ENCODE peak calls at places on chromosomes 4 and X, in nine cellular contexts. One of them, this sample, is unnamed.

GRCh38 chr4:38733663-38734062 is 49.1 kb downstream of the TLR10 start:
- DNase-seq in GM13977: no peak
- DNase-seq in fibroblast of the aortic adventitia: no peak
- DNase-seq in spleen: no peak
- DNase-seq in astrocyte of the spinal cord: no peak
- DNase-seq in progenitor cell of endocrine pancreas: no peak
- DNase-seq in neural progenitor cell: no peak
- DNase-seq in RWPE1: no peak
- DNase-seq in A549: no peak
- DNase-seq in this sample: no peak

GRCh38 chr4:114976901-114977300 is 136.5 kb downstream of the NDST4 start:
- DNase-seq in GM13977: no peak
- DNase-seq in fibroblast of the aortic adventitia: no peak
- DNase-seq in spleen: no peak
- DNase-seq in astrocyte of the spinal cord: no peak
- DNase-seq in progenitor cell of endocrine pancreas: no peak
- DNase-seq in neural progenitor cell: no peak
- DNase-seq in RWPE1: no peak
- DNase-seq in A549: no peak
- DNase-seq in this sample: no peak

GRCh38 chrX:119236599-119237525 is 777 bp downstream of the PGRMC1 start:
- DNase-seq in GM13977: no peak
- DNase-seq in fibroblast of the aortic adventitia: peak
- DNase-seq in spleen: peak
- DNase-seq in astrocyte of the spinal cord: peak
- DNase-seq in progenitor cell of endocrine pancreas: peak
- DNase-seq in neural progenitor cell: peak
- DNase-seq in RWPE1: peak
- DNase-seq in A549: peak
- DNase-seq in this sample: no peak

GRCh38 chrX:39955621-39956020 is 142.1 kb downstream of the BCOR start:
- DNase-seq in GM13977: peak
- DNase-seq in fibroblast of the aortic adventitia: no peak
- DNase-seq in spleen: no peak
- DNase-seq in astrocyte of the spinal cord: no peak
- DNase-seq in progenitor cell of endocrine pancreas: no peak
- DNase-seq in neural progenitor cell: peak
- DNase-seq in RWPE1: no peak
- DNase-seq in A549: no peak
- DNase-seq in this sample: no peak

GRCh38 chrX:154096140-154097002 is 1.1 kb downstream of the MECP2 start:
- DNase-seq in GM13977: peak
- DNase-seq in fibroblast of the aortic adventitia: peak
- DNase-seq in spleen: no peak
- DNase-seq in astrocyte of the spinal cord: peak
- DNase-seq in progenitor cell of endocrine pancreas: no peak
- DNase-seq in neural progenitor cell: peak
- DNase-seq in RWPE1: no peak
- DNase-seq in A549: peak
- DNase-seq in this sample: no peak

GRCh38 chr4:1834047-1834769 is 21.7 kb downstream of the LETM1 start:
- DNase-seq in GM13977: peak
- DNase-seq in fibroblast of the aortic adventitia: no peak
- DNase-seq in spleen: no peak
- DNase-seq in astrocyte of the spinal cord: no peak
- DNase-seq in progenitor cell of endocrine pancreas: no peak
- DNase-seq in neural progenitor cell: no peak
- DNase-seq in RWPE1: no peak
- DNase-seq in A549: no peak
- DNase-seq in this sample: no peak

GRCh38 chr4:70651864-70652506 is 14.3 kb downstream of the JCHAIN start:
- DNase-seq in GM13977: peak
- DNase-seq in fibroblast of the aortic adventitia: peak
- DNase-seq in spleen: no peak
- DNase-seq in astrocyte of the spinal cord: peak
- DNase-seq in progenitor cell of endocrine pancreas: no peak
- DNase-seq in neural progenitor cell: peak
- DNase-seq in RWPE1: peak
- DNase-seq in A549: peak
- DNase-seq in this sample: no peak

GRCh38 chr4:16641971-16642370 is 256.5 kb downstream of the LDB2 start:
- DNase-seq in GM13977: no peak
- DNase-seq in fibroblast of the aortic adventitia: peak
- DNase-seq in spleen: no peak
- DNase-seq in astrocyte of the spinal cord: no peak
- DNase-seq in progenitor cell of endocrine pancreas: no peak
- DNase-seq in neural progenitor cell: no peak
- DNase-seq in RWPE1: no peak
- DNase-seq in A549: no peak
- DNase-seq in this sample: no peak

GRCh38 chr4:175470141-175470540 is 341.9 kb downstream of the GPM6A start:
- DNase-seq in GM13977: no peak
- DNase-seq in fibroblast of the aortic adventitia: peak
- DNase-seq in spleen: no peak
- DNase-seq in astrocyte of the spinal cord: peak
- DNase-seq in progenitor cell of endocrine pancreas: no peak
- DNase-seq in neural progenitor cell: no peak
- DNase-seq in RWPE1: no peak
- DNase-seq in A549: no peak
- DNase-seq in this sample: no peak

GRCh38 chr4:186536285-186536684 is 19.1 kb downstream of the MTNR1A start:
- DNase-seq in GM13977: no peak
- DNase-seq in fibroblast of the aortic adventitia: no peak
- DNase-seq in spleen: no peak
- DNase-seq in astrocyte of the spinal cord: no peak
- DNase-seq in progenitor cell of endocrine pancreas: no peak
- DNase-seq in neural progenitor cell: peak
- DNase-seq in RWPE1: no peak
- DNase-seq in A549: peak
- DNase-seq in this sample: no peak

GRCh38 chr4:152696764-152697250 is 17.0 kb upstream of the TMEM154 start:
- DNase-seq in GM13977: peak
- DNase-seq in fibroblast of the aortic adventitia: peak
- DNase-seq in spleen: no peak
- DNase-seq in astrocyte of the spinal cord: peak
- DNase-seq in progenitor cell of endocrine pancreas: no peak
- DNase-seq in neural progenitor cell: no peak
- DNase-seq in RWPE1: peak
- DNase-seq in A549: no peak
- DNase-seq in this sample: no peak

GRCh38 chr4:11261066-11261850 is 167.4 kb downstream of the HS3ST1 start:
- DNase-seq in GM13977: no peak
- DNase-seq in fibroblast of the aortic adventitia: no peak
- DNase-seq in spleen: no peak
- DNase-seq in astrocyte of the spinal cord: no peak
- DNase-seq in progenitor cell of endocrine pancreas: no peak
- DNase-seq in neural progenitor cell: no peak
- DNase-seq in RWPE1: no peak
- DNase-seq in A549: no peak
- DNase-seq in this sample: no peak

GRCh38 chrX:9340619-9341304 is 124.1 kb upstream of the TBL1X start:
- DNase-seq in GM13977: peak
- DNase-seq in fibroblast of the aortic adventitia: peak
- DNase-seq in spleen: peak
- DNase-seq in astrocyte of the spinal cord: no peak
- DNase-seq in progenitor cell of endocrine pancreas: no peak
- DNase-seq in neural progenitor cell: peak
- DNase-seq in RWPE1: no peak
- DNase-seq in A549: no peak
- DNase-seq in this sample: no peak

GRCh38 chrX:38636949-38637819 is 75.8 kb downstream of the TSPAN7 start:
- DNase-seq in GM13977: no peak
- DNase-seq in fibroblast of the aortic adventitia: no peak
- DNase-seq in spleen: no peak
- DNase-seq in astrocyte of the spinal cord: peak
- DNase-seq in progenitor cell of endocrine pancreas: no peak
- DNase-seq in neural progenitor cell: no peak
- DNase-seq in RWPE1: no peak
- DNase-seq in A549: no peak
- DNase-seq in this sample: no peak

GRCh38 chr4:7842384-7843279 is 97.0 kb downstream of the AFAP1 start:
- DNase-seq in GM13977: no peak
- DNase-seq in fibroblast of the aortic adventitia: peak
- DNase-seq in spleen: no peak
- DNase-seq in astrocyte of the spinal cord: peak
- DNase-seq in progenitor cell of endocrine pancreas: no peak
- DNase-seq in neural progenitor cell: no peak
- DNase-seq in RWPE1: peak
- DNase-seq in A549: peak
- DNase-seq in this sample: no peak

GRCh38 chrX:51742586-51742985 is 656 bp upstream of the GSPT2 start:
- DNase-seq in GM13977: no peak
- DNase-seq in fibroblast of the aortic adventitia: no peak
- DNase-seq in spleen: no peak
- DNase-seq in astrocyte of the spinal cord: no peak
- DNase-seq in progenitor cell of endocrine pancreas: no peak
- DNase-seq in neural progenitor cell: peak
- DNase-seq in RWPE1: no peak
- DNase-seq in A549: no peak
- DNase-seq in this sample: no peak

GRCh38 chrX:129836827-129837226 is 6.9 kb downstream of the ZDHHC9 start:
- DNase-seq in GM13977: no peak
- DNase-seq in fibroblast of the aortic adventitia: peak
- DNase-seq in spleen: no peak
- DNase-seq in astrocyte of the spinal cord: no peak
- DNase-seq in progenitor cell of endocrine pancreas: no peak
- DNase-seq in neural progenitor cell: no peak
- DNase-seq in RWPE1: no peak
- DNase-seq in A549: no peak
- DNase-seq in this sample: no peak

GRCh38 chrX:129843209-129843458 is 552 bp downstream of the ZDHHC9 start:
- DNase-seq in GM13977: no peak
- DNase-seq in fibroblast of the aortic adventitia: no peak
- DNase-seq in spleen: no peak
- DNase-seq in astrocyte of the spinal cord: no peak
- DNase-seq in progenitor cell of endocrine pancreas: no peak
- DNase-seq in neural progenitor cell: peak
- DNase-seq in RWPE1: no peak
- DNase-seq in A549: no peak
- DNase-seq in this sample: no peak

GRCh38 chrX:129843459-129844306 is at the start of gene ZDHHC9:
- DNase-seq in GM13977: peak
- DNase-seq in fibroblast of the aortic adventitia: peak
- DNase-seq in spleen: peak
- DNase-seq in astrocyte of the spinal cord: peak
- DNase-seq in progenitor cell of endocrine pancreas: peak
- DNase-seq in neural progenitor cell: peak
- DNase-seq in RWPE1: peak
- DNase-seq in A549: peak
- DNase-seq in this sample: peak

GRCh38 chrX:129842510-129843208 is 1.0 kb downstream of the ZDHHC9 start:
- DNase-seq in GM13977: no peak
- DNase-seq in fibroblast of the aortic adventitia: peak
- DNase-seq in spleen: peak
- DNase-seq in astrocyte of the spinal cord: peak
- DNase-seq in progenitor cell of endocrine pancreas: peak
- DNase-seq in neural progenitor cell: peak
- DNase-seq in RWPE1: no peak
- DNase-seq in A549: peak
- DNase-seq in this sample: no peak

DNA sequence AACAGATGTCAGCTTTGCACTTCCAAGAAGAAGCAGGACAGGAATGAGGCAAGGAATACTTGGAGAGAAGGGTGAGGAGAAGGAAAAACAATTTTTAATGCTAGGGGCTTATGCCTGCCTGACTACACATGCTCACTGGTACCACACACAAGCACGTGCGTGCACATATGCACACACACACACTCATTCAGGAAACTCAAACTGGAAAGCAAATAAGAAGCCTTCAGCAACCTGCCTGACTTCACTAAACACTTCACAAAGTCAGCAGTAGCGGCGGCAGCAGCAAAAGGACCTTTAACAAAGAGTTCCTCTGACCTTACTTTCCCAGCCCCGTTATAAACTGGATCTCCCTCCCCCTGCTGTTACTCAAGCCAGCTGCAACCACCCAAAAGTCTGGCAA is 3.4 kb downstream of the ZDHHC9 start:
- DNase-seq in GM13977: no peak
- DNase-seq in fibroblast of the aortic adventitia: no peak
- DNase-seq in spleen: no peak
- DNase-seq in astrocyte of the spinal cord: no peak
- DNase-seq in progenitor cell of endocrine pancreas: no peak
- DNase-seq in neural progenitor cell: peak
- DNase-seq in RWPE1: no peak
- DNase-seq in A549: no peak
- DNase-seq in this sample: no peak
- TF ChIP-seq CTCF in GM13977: no peak
- TF ChIP-seq CTCF in fibroblast of the aortic adventitia: no peak
- TF ChIP-seq CTCF in spleen: no peak
- TF ChIP-seq CTCF in astrocyte of the spinal cord: no peak
- TF ChIP-seq CTCF in progenitor cell of endocrine pancreas: no peak
- TF ChIP-seq CTCF in neural progenitor cell: no peak
- TF ChIP-seq CTCF in RWPE1: no peak
- TF ChIP-seq CTCF in A549: no peak
- TF ChIP-seq CTCF in this sample: no peak

GRCh38 chr4:100935090-100935489 is 412.2 kb downstream of the PPP3CA start:
- DNase-seq in GM13977: no peak
- DNase-seq in fibroblast of the aortic adventitia: peak
- DNase-seq in spleen: no peak
- DNase-seq in astrocyte of the spinal cord: no peak
- DNase-seq in progenitor cell of endocrine pancreas: no peak
- DNase-seq in neural progenitor cell: no peak
- DNase-seq in RWPE1: peak
- DNase-seq in A549: peak
- DNase-seq in this sample: no peak
- TF ChIP-seq CTCF in GM13977: peak
- TF ChIP-seq CTCF in fibroblast of the aortic adventitia: peak
- TF ChIP-seq CTCF in spleen: no peak
- TF ChIP-seq CTCF in astrocyte of the spinal cord: peak
- TF ChIP-seq CTCF in progenitor cell of endocrine pancreas: no peak
- TF ChIP-seq CTCF in neural progenitor cell: peak
- TF ChIP-seq CTCF in RWPE1: peak
- TF ChIP-seq CTCF in A549: no peak
- TF ChIP-seq CTCF in this sample: peak

DNA sequence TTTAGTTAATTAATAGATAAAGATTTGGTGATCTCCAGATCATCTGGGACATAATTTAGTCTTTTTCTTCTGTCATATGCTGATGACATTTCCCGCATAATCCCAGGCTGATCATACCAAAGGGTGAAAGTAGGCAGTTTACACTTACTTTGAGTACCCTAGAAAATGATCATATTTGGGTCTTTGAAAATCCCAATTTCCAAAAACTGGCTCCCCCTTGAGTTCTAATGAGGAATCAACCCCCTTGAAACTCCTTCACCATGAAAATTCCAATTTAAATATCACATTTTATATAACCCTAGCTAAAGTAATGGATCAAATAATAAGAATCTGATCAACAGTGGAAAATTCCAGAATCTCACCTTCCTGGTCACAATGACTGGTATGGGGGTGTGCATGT is 223.4 kb downstream of the NAF1 start:
- DNase-seq in GM13977: no peak
- DNase-seq in fibroblast of the aortic adventitia: no peak
- DNase-seq in spleen: no peak
- DNase-seq in astrocyte of the spinal cord: no peak
- DNase-seq in progenitor cell of endocrine pancreas: no peak
- DNase-seq in neural progenitor cell: no peak
- DNase-seq in RWPE1: no peak
- DNase-seq in A549: no peak
- DNase-seq in this sample: no peak
- TF ChIP-seq CTCF in GM13977: no peak
- TF ChIP-seq CTCF in fibroblast of the aortic adventitia: no peak
- TF ChIP-seq CTCF in spleen: no peak
- TF ChIP-seq CTCF in astrocyte of the spinal cord: no peak
- TF ChIP-seq CTCF in progenitor cell of endocrine pancreas: no peak
- TF ChIP-seq CTCF in neural progenitor cell: peak
- TF ChIP-seq CTCF in RWPE1: no peak
- TF ChIP-seq CTCF in A549: no peak
- TF ChIP-seq CTCF in this sample: peak

GRCh38 chrX:111100191-111100590 is 4.2 kb downstream of the PAK3 start:
- DNase-seq in GM13977: peak
- DNase-seq in fibroblast of the aortic adventitia: peak
- DNase-seq in spleen: peak
- DNase-seq in astrocyte of the spinal cord: peak
- DNase-seq in progenitor cell of endocrine pancreas: peak
- DNase-seq in neural progenitor cell: peak
- DNase-seq in RWPE1: peak
- DNase-seq in A549: peak
- DNase-seq in this sample: no peak
- TF ChIP-seq CTCF in GM13977: peak
- TF ChIP-seq CTCF in fibroblast of the aortic adventitia: peak
- TF ChIP-seq CTCF in spleen: peak
- TF ChIP-seq CTCF in astrocyte of the spinal cord: peak
- TF ChIP-seq CTCF in progenitor cell of endocrine pancreas: peak
- TF ChIP-seq CTCF in neural progenitor cell: peak
- TF ChIP-seq CTCF in RWPE1: peak
- TF ChIP-seq CTCF in A549: peak
- TF ChIP-seq CTCF in this sample: peak

This sample was measured in chondrocyte.